ENCODE peak calls at places on chromosome 14, in nine cellular contexts. Z, W, N, B, Q, J, K, L and M are unnamed samples.

GRCh38 chr14:56524971-56525677 is 54.5 kb upstream of the TMEM260 start:
- DNase-seq in J (no peak), W (no peak), L (no peak), N (no peak), Z (no peak), B (no peak), K (no peak), Q (no peak), M (no peak)

GRCh38 chr14:23171251-23171975 is 12.0 kb downstream of the SLC7A8 start:
- DNase-seq in L (no peak), W (no peak), B (no peak), J (no peak), Q (peak), K (no peak), Z (no peak), N (no peak), M (no peak)

GRCh38 chr14:45249847-45250575 is 3.0 kb downstream of the MIS18BP1 start:
- DNase-seq in Q (peak), Z (no peak), J (no peak), K (no peak), N (peak), L (no peak), W (no peak), B (no peak), M (no peak)

GRCh38 chr14:35047961-35048513 is 2.0 kb downstream of the FAM177A1 start:
- DNase-seq in J (no peak), L (no peak), Z (no peak), K (no peak), B (no peak), Q (no peak), N (no peak), W (no peak), M (no peak)

GRCh38 chr14:66490143-66491111 is 4.3 kb downstream of the CCDC196 start:
- DNase-seq in L (no peak), B (no peak), Q (no peak), J (no peak), W (peak), N (no peak), K (no peak), Z (no peak), M (no peak)

GRCh38 chr14:59333668-59334067 is 131.5 kb downstream of the GPR135 start:
- DNase-seq in K (no peak), Q (peak), L (no peak), B (no peak), Z (no peak), J (no peak), N (peak), W (no peak), M (no peak)

GRCh38 chr14:67442139-67442906 is 30.4 kb upstream of the PLEK2 start:
- DNase-seq in K (no peak), N (no peak), W (no peak), Z (no peak), Q (no peak), B (no peak), L (no peak), J (no peak), M (no peak)

GRCh38 chr14:92880851-92881250 is 42.1 kb upstream of the CHGA start:
- DNase-seq in N (peak), K (no peak), Z (no peak), Q (peak), B (no peak), W (peak), J (no peak), L (no peak), M (no peak)

GRCh38 chr14:59037086-59037485 is 151.4 kb upstream of the DAAM1 start:
- DNase-seq in K (no peak), W (no peak), Z (no peak), N (no peak), J (no peak), B (no peak), Q (peak), L (no peak), M (no peak)

GRCh38 chr14:77549451-77549850 is 50.8 kb upstream of the ISM2 start:
- DNase-seq in W (no peak), B (no peak), Q (no peak), N (no peak), J (no peak), L (no peak), Z (no peak), K (no peak), M (no peak)

GRCh38 chr14:65229431-65230286 is 127.3 kb upstream of the MAX start:
- DNase-seq in K (no peak), L (peak), J (peak), Z (peak), N (no peak), B (no peak), W (peak), Q (peak), M (no peak)

GRCh38 chr14:87834594-87834993 is 158.4 kb downstream of the GALC start:
- DNase-seq in Z (no peak), K (no peak), N (no peak), L (no peak), W (no peak), Q (no peak), J (no peak), B (no peak), M (no peak)